ENCODE peak calls at places on chromosomes 4 and X, in nine cellular contexts. L is retinal pigment epithelial cell; W is psoas muscle; Y is T-helper 2 cell; T is HCEC 1CT; G is Peyer's patch; U is iPS-NIHi11; J is T1000; I is stimulated activated CD8-positive, alpha-beta memory T cell treated with anti-CD3 and anti-CD28 coated beads, Interleukin-15, amount 100 ng/mL, for 4 hours. R is an unnamed sample.

GRCh38 chrX:77937291-77937690 is 26.8 kb downstream of the ATP7A start:
- DNase-seq in L (no peak), W (no peak), Y (no peak), T (peak), G (no peak), U (no peak), J (no peak), I (no peak), R (no peak)

GRCh38 chr4:170853422-170854021 is 763.8 kb upstream of the AADAT start:
- DNase-seq in L (no peak), W (no peak), Y (peak), T (peak), G (no peak), U (peak), J (no peak), I (no peak), R (peak)

GRCh38 chrX:66638591-66639500 is at the start of gene EDA2R:
- DNase-seq in L (peak), W (no peak), Y (peak), T (peak), G (peak), U (peak), J (peak), I (no peak), R (peak)

GRCh38 chr4:85967872-85968271 is 392.0 kb downstream of the MAPK10 start:
- DNase-seq in L (no peak), W (no peak), Y (no peak), T (peak), G (no peak), U (no peak), J (no peak), I (no peak), R (no peak)

GRCh38 chr4:83582289-83582756 is 46.4 kb downstream of the GPAT3 start:
- DNase-seq in L (peak), W (no peak), Y (no peak), T (no peak), G (peak), U (peak), J (peak), I (no peak), R (peak)

GRCh38 chr4:16843831-16844508 is 54.5 kb downstream of the LDB2 start:
- DNase-seq in L (no peak), W (no peak), Y (no peak), T (peak), G (no peak), U (no peak), J (no peak), I (no peak), R (peak)

GRCh38 chrX:45322820-45323219 is 122.1 kb upstream of the DIPK2B start:
- DNase-seq in L (no peak), W (no peak), Y (no peak), T (peak), G (no peak), U (peak), J (no peak), I (no peak), R (peak)

GRCh38 chr4:113810906-113811305 is 49.4 kb upstream of the CAMK2D start:
- DNase-seq in L (no peak), W (no peak), Y (no peak), T (peak), G (no peak), U (no peak), J (no peak), I (no peak), R (peak)

GRCh38 chr4:184951668-184952160 is 66.6 kb upstream of the HELT start:
- DNase-seq in L (no peak), W (no peak), Y (no peak), T (no peak), G (no peak), U (no peak), J (no peak), I (no peak), R (no peak)

GRCh38 chrX:132023896-132024386 is 839 bp downstream of the STK26 start:
- DNase-seq in L (no peak), W (peak), Y (peak), T (peak), G (peak), U (peak), J (no peak), I (no peak), R (no peak)

GRCh38 chr4:162485486-162485885 is 321.7 kb upstream of the FSTL5 start:
- DNase-seq in L (peak), W (no peak), Y (no peak), T (peak), G (no peak), U (no peak), J (no peak), I (no peak), R (peak)